ENCODE peak calls at places on chromosomes 3 and 15, in six cellular contexts. I is sigmoid colon, A is stomach, D is HepG2, C is H1, V is spleen. U is an unnamed sample.

GRCh38 chr15:39969871-39970270 is 36.0 kb downstream of the EIF2AK4 start:
- DNase-seq in I (peak; percentile 88), D (no peak), V (no peak), A (peak; percentile 61), C (no peak), U (no peak)

GRCh38 chr3:121552379-121552778 is 6.6 kb upstream of the POLQ start:
- DNase-seq in A (no peak), V (no peak), C (no peak), I (no peak), D (no peak), U (no peak)

GRCh38 chr3:107928084-107928445 is 162.8 kb downstream of the CD47 start:
- DNase-seq in C (no peak), V (no peak), A (no peak), D (no peak), I (no peak), U (peak; percentile 7)

GRCh38 chr3:66303556-66303955 is 82.8 kb downstream of the SLC25A26 start:
- DNase-seq in C (no peak), I (no peak), A (no peak), D (no peak), V (no peak), U (no peak)

GRCh38 chr3:124558898-124559649 is 171.2 kb upstream of the UMPS start:
- DNase-seq in I (peak; percentile 87), V (no peak), C (no peak), A (peak; percentile 84), D (no peak), U (no peak)

GRCh38 chr15:74835312-74835823 is 7.6 kb downstream of the ULK3 start:
- DNase-seq in D (peak; percentile 70), V (no peak), I (no peak), A (peak; percentile 78), C (peak; percentile 82), U (peak; percentile 62)

GRCh38 chr15:64856429-64857145 is 14.9 kb downstream of the PLEKHO2 start:
- DNase-seq in C (no peak), I (peak; percentile 83), A (no peak), V (no peak), D (peak; percentile 78), U (no peak)

GRCh38 chr3:149018247-149018646 is 26.9 kb downstream of the GYG1 start:
- DNase-seq in A (no peak), C (no peak), I (no peak), V (no peak), D (peak; percentile 91), U (no peak)

GRCh38 chr15:77866596-77867125 is 210.8 kb downstream of the TBC1D2B start:
- DNase-seq in D (no peak), I (peak; percentile 39), C (no peak), A (no peak), V (no peak), U (no peak)

GRCh38 chr15:65916664-65917406 is 47.5 kb downstream of the RAB11A start:
- DNase-seq in V (peak; percentile 77), I (no peak), D (peak; percentile 80), C (peak; percentile 47), A (peak; percentile 71), U (peak; percentile 55)

GRCh38 chr3:188553569-188553968 is 399.6 kb downstream of the LPP start:
- DNase-seq in I (no peak), V (no peak), C (no peak), D (no peak), A (no peak), U (no peak)

GRCh38 chr3:137762674-137763593 is 1.2 kb upstream of the SOX14 start:
- DNase-seq in A (no peak), I (no peak), D (no peak), C (no peak), V (no peak), U (no peak)

GRCh38 chr15:79430901-79431635 is 1.1 kb upstream of the MINAR1 start:
- DNase-seq in I (no peak), D (no peak), A (no peak), C (no peak), V (no peak), U (no peak)

GRCh38 chr3:130779031-130779430 is 32.4 kb upstream of the PIK3R4 start:
- DNase-seq in I (no peak), D (no peak), V (no peak), A (no peak), C (no peak), U (peak; percentile 17)

GRCh38 chr3:190533511-190534282 is 19.8 kb downstream of the IL1RAP start:
- DNase-seq in C (no peak), A (no peak), V (no peak), D (no peak), I (peak; percentile 78), U (no peak)

GRCh38 chr15:25812845-25813244 is 50.3 kb downstream of the ATP10A start:
- DNase-seq in D (no peak), I (no peak), C (no peak), V (no peak), A (no peak), U (no peak)

GRCh38 chr15:99925661-99926461 is 192.6 kb upstream of the LYSMD4 start:
- DNase-seq in V (peak; percentile 97), D (no peak), A (peak; percentile 77), I (peak; percentile 85), C (no peak), U (no peak)

GRCh38 chr3:138362536-138362935 is 14.2 kb downstream of the MRAS start:
- DNase-seq in D (peak; percentile 13), V (no peak), I (peak; percentile 43), C (no peak), A (no peak), U (no peak)

GRCh38 chr15:22811640-22812039 is 25.2 kb downstream of the NIPA1 start:
- DNase-seq in D (peak; percentile 39), C (no peak), I (no peak), V (no peak), A (peak; percentile 66), U (no peak)

GRCh38 chr3:111737712-111738097 is 121.4 kb upstream of the PHLDB2 start:
- DNase-seq in A (peak; percentile 76), C (no peak), D (peak; percentile 52), I (peak; percentile 86), V (no peak), U (no peak)

GRCh38 chr3:22969276-22969675 is 233.9 kb upstream of the UBE2E2 start:
- DNase-seq in I (no peak), A (no peak), C (no peak), V (no peak), D (no peak), U (no peak)

GRCh38 chr3:122416966-122417365 is 1.1 kb upstream of the WDR5B start:
- DNase-seq in V (peak; percentile 78), A (no peak), D (no peak), I (no peak), C (no peak), U (no peak)

GRCh38 chr15:101327147-101327740 is 32.2 kb upstream of the SNRPA1 start:
- DNase-seq in A (no peak), D (no peak), I (no peak), C (no peak), V (peak; percentile 53), U (no peak)

GRCh38 chr15:83066034-83066760 is 855 bp downstream of the BTBD1 start:
- DNase-seq in A (no peak), V (no peak), D (no peak), C (no peak), I (no peak), U (no peak)

GRCh38 chr15:83068054-83068453 is 1.0 kb upstream of the BTBD1 start:
- DNase-seq in C (no peak), V (no peak), I (no peak), A (no peak), D (no peak), U (no peak)

GRCh38 chr15:83067638-83067962 is 548 bp upstream of the BTBD1 start:
- DNase-seq in C (no peak), V (no peak), D (no peak), I (no peak), A (no peak), U (no peak)

GRCh38 chr15:83065431-83065830 is 1.6 kb downstream of the BTBD1 start:
- DNase-seq in C (no peak), I (no peak), A (no peak), V (no peak), D (no peak), U (no peak)

GRCh38 chr15:83066761-83067637 is at the start of gene BTBD1:
- DNase-seq in I (peak; percentile 96), C (peak; percentile 58), D (peak; percentile 84), V (peak; percentile 97), A (peak; percentile 90), U (peak; percentile 91)
- TF ChIP-seq POLR2AphosphoS5 in I (peak; percentile 96), C (peak; percentile 84), D (peak; percentile 75), V (peak; percentile 94), A (peak; percentile 94), U (peak; percentile 85)

DNA sequence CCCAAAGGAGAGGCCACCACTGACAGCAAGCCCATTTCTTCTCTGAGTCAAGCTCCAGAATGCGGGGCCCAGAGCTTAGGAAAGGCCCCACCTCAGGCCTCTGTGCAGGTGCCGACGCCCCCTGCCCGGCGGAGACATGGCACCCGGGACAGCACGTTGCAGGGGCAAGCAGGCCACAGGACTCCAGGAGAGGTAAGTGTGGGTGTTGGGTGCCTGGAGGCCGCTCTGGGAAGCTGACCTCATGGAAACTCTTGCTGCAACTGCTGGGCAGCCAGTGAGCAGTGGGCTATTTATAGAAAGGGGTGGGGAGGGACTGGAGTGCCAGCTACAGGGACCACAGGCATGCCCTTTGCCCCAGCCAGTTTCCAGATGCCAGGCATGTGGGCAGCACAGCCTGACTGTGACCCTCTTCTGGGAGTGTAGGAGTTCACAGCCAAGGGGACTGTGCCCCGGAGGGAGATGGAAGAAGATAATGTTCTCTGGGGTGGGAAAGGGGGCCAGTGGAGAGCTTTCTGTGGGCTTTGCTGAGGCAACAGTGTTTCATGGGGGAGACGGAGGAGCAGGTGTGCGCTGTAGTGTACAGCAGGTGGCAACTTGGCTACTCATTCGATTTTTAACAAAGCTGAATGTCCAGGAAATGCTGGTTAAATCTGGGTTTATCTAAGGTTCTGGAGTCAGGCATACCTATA is 23.7 kb downstream of the ALPK3 start:
- DNase-seq in V (no peak), D (peak; percentile 51), C (no peak), I (peak; percentile 93), A (peak; percentile 92), U (no peak)
- TF ChIP-seq POLR2A in V (no peak), D (no peak), C (no peak), I (no peak), A (no peak), U (no peak)

GRCh38 chr3:61682671-61683408 is 121.5 kb downstream of the PTPRG start:
- DNase-seq in A (no peak), V (no peak), I (no peak), D (no peak), C (no peak), U (no peak)
- TF ChIP-seq POLR2AphosphoS5 in A (no peak), V (no peak), I (no peak), D (no peak), C (no peak), U (no peak)

DNA sequence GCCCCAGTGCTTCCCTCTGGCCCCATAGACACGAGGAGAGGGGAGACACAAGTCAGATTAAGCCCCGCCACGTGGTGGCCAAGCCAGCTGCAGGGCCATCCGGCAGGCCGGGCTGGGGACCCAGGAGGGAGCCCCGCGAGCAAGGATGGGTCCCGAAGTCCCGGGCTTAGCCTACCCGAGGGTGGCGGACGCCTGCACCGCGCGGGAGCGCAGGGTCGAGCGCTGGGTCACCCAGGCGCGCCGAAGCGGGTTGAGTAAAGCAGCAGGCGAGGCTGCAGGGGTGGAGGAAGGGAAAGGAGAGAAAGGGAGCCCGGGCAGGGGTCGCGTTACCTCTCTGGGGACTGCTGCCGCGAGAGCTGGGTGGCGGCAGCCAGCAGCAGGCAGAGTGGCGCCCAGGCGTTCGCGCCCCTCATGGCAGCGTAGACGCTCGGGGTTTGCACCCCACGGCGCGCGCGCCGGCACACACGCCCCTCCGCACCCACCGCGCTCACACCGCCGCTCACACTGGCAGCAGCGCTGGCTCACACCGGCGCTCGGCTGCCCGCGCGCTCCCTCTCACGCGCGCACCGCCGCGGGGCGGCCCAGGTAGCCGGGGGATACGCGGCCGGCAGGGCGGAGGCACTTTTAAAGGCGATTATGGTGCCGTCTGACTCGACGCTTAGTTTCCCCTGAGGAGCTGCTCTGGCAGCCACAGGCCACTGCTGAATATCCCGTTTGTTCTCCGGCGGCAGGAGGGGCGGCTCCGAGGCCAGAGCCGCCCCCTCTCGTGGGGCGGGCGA is at the start of gene PCOLCE2:
- DNase-seq in C (no peak), A (no peak), D (no peak), V (peak; percentile 83), I (peak; percentile 66), U (peak; percentile 40)
- TF ChIP-seq POLR2A in C (peak; percentile 87), A (no peak), D (no peak), V (no peak), I (no peak), U (no peak)

U was measured in GM12891.